ENCODE peak calls at places on chromosome 19, in five cellular contexts. R is esophagus squamous epithelium; W is CD8-positive, alpha-beta T cell; H is transverse colon; J is body of pancreas. L is an unnamed sample. For H3K4me1, the result is how much of the 10 kb centered on the place peaks cover.

GRCh38 chr19:48862827-48863226 is 5.6 kb downstream of the PLEKHA4 start:
- DNase-seq in R (no peak), W (no peak), H (no peak), J (no peak), L (no peak)

GRCh38 chr19:11861301-11861700 is 12.8 kb downstream of the ZNF439 start:
- DNase-seq in R (no peak), W (no peak), H (no peak), J (no peak), L (no peak)

GRCh38 chr19:54030895-54031586 is 32.7 kb downstream of the VSTM1 start:
- DNase-seq in R (no peak), W (no peak), H (no peak), J (no peak), L (no peak)

GRCh38 chr19:19337120-19337519 is 16.5 kb downstream of the MAU2 start:
- DNase-seq in R (no peak), W (no peak), H (no peak), J (no peak), L (no peak)

GRCh38 chr19:55261671-55262126 is 2.9 kb upstream of the PPP6R1 start:
- DNase-seq in R (no peak), W (no peak), H (no peak), J (no peak), L (no peak)

GRCh38 chr19:17902701-17903100 is 30.1 kb upstream of the CCDC124 start:
- DNase-seq in R (no peak), W (no peak), H (no peak), J (no peak), L (no peak)

GRCh38 chr19:56403764-56404704 is at the start of gene ZNF583:
- DNase-seq in R (peak), W (peak), H (peak), J (peak), L (peak)

GRCh38 chr19:35641515-35642151 is at the start of gene ETV2:
- DNase-seq in R (no peak), W (peak), H (peak), J (no peak), L (no peak)

GRCh38 chr19:12802267-12803106 is 618 bp downstream of the THSD8 start:
- DNase-seq in R (no peak), W (no peak), H (no peak), J (peak), L (no peak)

GRCh38 chr19:7006305-7006704 is 14.9 kb downstream of the MBD3L2B start:
- DNase-seq in R (no peak), W (no peak), H (no peak), J (no peak), L (no peak)

GRCh38 chr19:28977826-28978225 is 235.1 kb downstream of the UQCRFS1 start:
- DNase-seq in R (no peak), W (no peak), H (no peak), J (no peak), L (peak)

GRCh38 chr19:19777692-19778091 is 43.9 kb downstream of the ZNF506 start:
- DNase-seq in R (no peak), W (no peak), H (no peak), J (no peak), L (no peak)

GRCh38 chr19:35146746-35147466 is 3.9 kb downstream of the FXYD7 start:
- DNase-seq in R (no peak), W (no peak), H (no peak), J (no peak), L (no peak)

GRCh38 chr19:43634877-43635560 is 4.6 kb downstream of the CADM4 start:
- DNase-seq in R (no peak), W (no peak), H (no peak), J (no peak), L (no peak)

GRCh38 chr19:10118960-10119359 is 739 bp downstream of the EIF3G start:
- DNase-seq in R (no peak), W (no peak), H (no peak), J (no peak), L (no peak)

GRCh38 chr19:6354098-6354674 is 7.1 kb upstream of the CLPP start:
- DNase-seq in R (no peak), W (no peak), H (no peak), J (no peak), L (no peak)

GRCh38 chr19:3673506-3674439 is 26.5 kb downstream of the PIP5K1C start:
- DNase-seq in R (no peak), W (no peak), H (no peak), J (no peak), L (no peak)

GRCh38 chr19:49425922-49426592 is 869 bp downstream of the GFY start:
- DNase-seq in R (no peak), W (no peak), H (no peak), J (no peak), L (no peak)

GRCh38 chr19:4199699-4200293 is 17.3 kb downstream of the ANKRD24 start:
- DNase-seq in R (no peak), W (no peak), H (peak), J (no peak), L (no peak)

GRCh38 chr19:15108145-15108844 is 1.1 kb downstream of the SYDE1 start:
- DNase-seq in R (no peak), W (no peak), H (no peak), J (no peak), L (no peak)

GRCh38 chr19:18776288-18776594 is 14.9 kb downstream of the COMP start:
- DNase-seq in R (no peak), W (no peak), H (no peak), J (no peak), L (no peak)

GRCh38 chr19:42601811-42602443 is 7.2 kb upstream of the CEACAM8 start:
- DNase-seq in R (no peak), W (no peak), H (no peak), J (peak), L (no peak)

DNA sequence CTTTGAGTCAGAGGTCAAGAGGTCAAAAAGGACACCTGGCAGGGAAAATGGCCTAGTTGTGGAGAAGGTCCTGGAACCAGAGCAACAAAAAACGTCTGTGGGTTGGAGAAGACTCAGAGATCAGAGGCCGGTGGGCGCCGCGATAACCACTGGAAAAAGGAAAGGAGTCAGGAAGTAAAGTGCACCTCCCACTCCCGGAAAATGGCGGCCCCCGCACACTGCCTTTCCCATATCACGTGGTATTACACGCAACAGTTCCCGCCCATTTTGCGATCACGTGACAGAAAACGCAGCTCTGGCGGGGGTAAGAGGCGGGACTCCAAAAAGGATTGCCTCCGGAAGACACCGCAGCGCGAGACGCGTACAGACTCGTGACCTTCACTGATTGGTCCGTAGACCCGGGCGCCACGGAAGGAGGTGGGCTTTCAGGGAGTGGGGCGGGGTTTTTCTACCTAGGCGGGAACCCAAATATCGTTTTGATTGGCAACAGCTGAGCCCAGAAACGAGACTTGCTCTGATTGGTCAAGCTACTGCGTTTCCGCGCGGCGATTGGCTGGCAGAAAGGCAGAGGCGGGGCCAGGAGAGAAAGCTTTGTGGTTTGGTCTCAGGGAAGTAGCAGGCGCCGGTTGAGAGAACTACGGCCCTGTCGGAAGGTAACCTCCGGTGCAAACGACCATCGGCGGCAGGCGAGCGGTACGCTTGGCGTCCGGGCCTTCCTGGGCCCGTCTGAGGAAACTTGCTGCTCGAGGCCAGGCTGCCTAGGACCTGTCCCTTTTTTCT is at the start of gene ACTMAP:
- DNase-seq in R (peak), W (peak), H (peak), J (peak), L (peak)
- TF ChIP-seq CTCF in R (no peak), W (no peak), H (no peak), J (no peak), L (no peak)

DNA sequence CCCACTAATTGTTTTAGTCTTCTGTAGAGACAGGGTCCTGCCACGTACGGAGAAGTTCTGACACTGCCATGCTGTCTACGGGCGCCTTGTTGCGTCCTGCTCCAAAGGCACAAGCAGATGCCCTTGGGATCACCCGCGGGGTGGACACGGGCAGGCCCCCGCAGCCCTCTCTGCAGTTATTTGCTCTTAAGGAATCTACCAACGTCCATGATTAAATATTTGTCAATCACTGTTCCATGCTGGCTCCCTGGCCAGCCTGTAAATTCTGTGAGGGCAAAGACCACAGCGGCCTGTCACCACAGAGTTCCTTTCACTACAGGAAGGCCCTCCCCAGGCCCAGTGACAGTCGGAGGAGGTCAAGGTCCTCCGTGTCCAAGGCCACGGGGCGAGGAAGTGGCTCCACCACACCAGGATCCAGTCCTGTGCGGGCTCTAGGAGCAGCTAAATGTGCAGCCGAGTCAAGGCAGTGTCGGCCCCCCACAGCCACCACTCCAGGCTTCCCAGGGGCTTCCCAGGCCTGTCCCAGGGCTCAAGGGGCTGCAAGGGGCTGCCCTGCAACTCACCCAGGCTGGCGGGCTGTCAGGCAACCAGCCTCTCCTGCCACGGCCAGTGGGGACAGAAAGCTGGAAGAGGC is 2.1 kb downstream of the RNF126 start:
- DNase-seq in R (no peak), W (no peak), H (peak), J (no peak), L (no peak)
- H3K4me1 ChIP-seq in R (half or more), W (half or more), H (half or more), J (half or more), L (half or more)

DNA sequence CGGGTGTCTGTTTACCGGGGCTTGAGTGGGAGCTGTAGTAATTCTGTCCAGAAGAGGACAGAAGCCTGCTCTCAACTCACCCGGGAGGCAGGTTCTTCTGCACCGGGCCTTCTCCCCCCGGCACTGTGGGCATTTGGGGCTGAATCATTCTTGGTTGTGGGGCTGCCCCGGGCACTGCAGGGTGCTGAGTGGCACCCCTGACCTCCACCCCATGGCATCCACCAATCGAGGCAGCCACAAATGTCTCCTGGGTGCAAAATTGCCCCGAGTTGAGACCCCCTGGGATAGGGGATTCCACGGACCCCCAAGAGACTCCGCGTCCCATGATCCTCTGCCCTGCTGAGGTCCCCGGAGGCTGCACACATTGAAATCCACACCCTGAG is 68.8 kb downstream of the GNG7 start:
- DNase-seq in R (no peak), W (no peak), H (no peak), J (no peak), L (no peak)
- TF ChIP-seq CTCF in R (no peak), W (no peak), H (no peak), J (no peak), L (no peak)

DNA sequence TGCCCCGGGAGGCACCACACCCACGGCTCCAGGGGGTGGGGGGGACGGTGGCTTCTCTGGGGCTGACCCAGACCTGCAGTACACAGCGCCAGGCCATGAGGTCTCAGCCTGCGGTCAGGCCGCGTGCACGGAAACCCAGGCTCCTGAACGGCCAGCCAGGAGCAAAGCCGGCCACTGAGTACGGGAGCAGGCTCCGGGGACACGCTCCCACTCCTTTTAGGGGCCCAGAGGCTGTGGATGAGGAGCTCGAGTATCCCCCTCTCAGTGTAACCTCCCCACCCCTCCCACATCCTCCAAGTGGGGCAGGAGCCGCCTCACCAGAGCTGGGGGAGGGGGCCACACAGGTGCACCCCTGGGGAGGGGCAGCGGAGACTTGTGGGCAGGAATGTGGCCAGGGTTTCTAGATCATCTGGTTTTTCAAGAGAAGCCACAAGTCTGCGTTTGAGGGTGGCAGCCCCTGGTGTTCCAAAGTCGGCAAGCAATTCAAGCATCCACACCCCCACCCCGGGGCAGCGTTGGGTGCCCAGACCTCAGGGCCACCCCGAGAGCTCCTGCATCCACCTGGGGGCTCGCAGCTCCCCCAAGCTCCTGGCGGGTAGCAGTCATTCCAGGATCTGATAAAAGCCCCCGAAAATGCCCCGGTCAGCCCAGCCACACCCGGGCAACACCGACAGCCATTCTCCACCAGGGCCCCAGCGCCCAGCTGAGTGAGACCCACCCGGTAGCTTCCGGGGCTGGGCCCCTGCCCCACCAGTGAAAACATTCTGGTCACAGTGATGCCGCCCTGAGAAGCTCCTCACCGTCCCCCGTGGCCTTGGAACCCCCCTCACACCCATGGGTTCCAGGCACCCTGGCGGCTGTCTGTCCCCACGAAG is 6.1 kb downstream of the SBNO2 start:
- DNase-seq in R (no peak), W (no peak), H (no peak), J (peak), L (no peak)
- H3K4me1 ChIP-seq in R (half or more), W (under half), H (under half), J (half or more), L (half or more)

DNA sequence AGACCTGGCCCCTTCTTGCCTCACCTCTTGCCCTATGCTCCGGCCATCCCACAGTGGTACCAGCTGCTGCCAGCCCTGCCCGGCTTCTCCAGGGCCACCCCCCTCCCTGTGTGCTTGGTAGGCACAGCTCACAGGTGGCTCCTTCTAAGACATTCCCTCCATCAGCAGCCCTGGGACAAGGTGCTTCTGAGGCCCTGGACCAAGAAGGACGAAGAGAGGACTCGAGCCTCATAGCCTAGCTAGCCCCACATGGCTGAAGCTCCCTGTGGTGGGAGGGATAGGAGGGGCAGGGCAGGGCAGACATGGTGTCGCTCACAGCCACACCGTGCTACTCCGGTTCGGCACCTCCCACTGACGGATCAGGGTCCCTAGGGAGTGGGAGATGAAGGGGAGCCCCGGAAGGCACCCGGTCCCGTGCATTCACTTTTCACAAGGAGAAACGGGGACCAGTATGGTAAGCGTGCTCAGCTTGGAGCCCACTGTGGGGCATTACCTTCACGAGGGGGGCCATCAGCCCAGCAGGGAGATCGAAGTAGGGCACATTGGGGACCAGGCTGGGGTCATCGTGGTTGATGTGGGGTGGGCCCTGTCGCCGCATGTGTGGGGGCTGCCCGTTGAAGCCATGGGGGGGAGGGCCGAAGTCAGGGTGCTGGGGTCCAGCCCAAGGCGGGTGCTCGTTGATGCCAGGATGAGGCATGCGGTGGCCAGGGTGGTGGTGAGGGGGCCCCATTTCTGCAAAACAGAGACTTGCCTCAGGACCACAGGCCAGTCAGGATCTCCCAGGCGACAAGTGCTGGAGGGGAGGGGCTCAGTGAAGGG is 19.5 kb downstream of the CHERP start:
- DNase-seq in R (no peak), W (no peak), H (no peak), J (no peak), L (no peak)
- TF ChIP-seq CTCF in R (no peak), W (no peak), H (no peak), J (no peak), L (no peak)